ENCODE peak calls at places on chromosome 9, in seven cellular contexts. One of them, this sample, is unnamed.

GRCh38 chr9:35814106-35814840 is 569 bp downstream of the HINT2 start:
- DNase-seq in GM18507: no peak
- DNase-seq in NCI-H2081: peak
- DNase-seq in NCI-H1930: peak
- DNase-seq in stimulated activated CD8-positive, alpha-beta memory T cell treated with anti-CD3 and anti-CD28 coated beads, Interleukin-2, amount 100 ng/mL, for 48 hours: no peak
- DNase-seq in activated CD4-positive, alpha-beta T cell treated with anti-CD3 and anti-CD28 coated beads for 1 hour: no peak
- DNase-seq in AG08396: peak
- DNase-seq in this sample: no peak

GRCh38 chr9:6488395-6488794 is 75.4 kb downstream of the UHRF2 start:
- DNase-seq in GM18507: no peak
- DNase-seq in NCI-H2081: no peak
- DNase-seq in NCI-H1930: no peak
- DNase-seq in stimulated activated CD8-positive, alpha-beta memory T cell treated with anti-CD3 and anti-CD28 coated beads, Interleukin-2, amount 100 ng/mL, for 48 hours: no peak
- DNase-seq in activated CD4-positive, alpha-beta T cell treated with anti-CD3 and anti-CD28 coated beads for 1 hour: no peak
- DNase-seq in AG08396: no peak
- DNase-seq in this sample: no peak

GRCh38 chr9:18990494-18990893 is 42.5 kb downstream of the SAXO1 start:
- DNase-seq in GM18507: no peak
- DNase-seq in NCI-H2081: no peak
- DNase-seq in NCI-H1930: no peak
- DNase-seq in stimulated activated CD8-positive, alpha-beta memory T cell treated with anti-CD3 and anti-CD28 coated beads, Interleukin-2, amount 100 ng/mL, for 48 hours: no peak
- DNase-seq in activated CD4-positive, alpha-beta T cell treated with anti-CD3 and anti-CD28 coated beads for 1 hour: no peak
- DNase-seq in AG08396: no peak
- DNase-seq in this sample: no peak

GRCh38 chr9:3436629-3437028 is 89.2 kb downstream of the RFX3 start:
- DNase-seq in GM18507: no peak
- DNase-seq in NCI-H2081: no peak
- DNase-seq in NCI-H1930: peak
- DNase-seq in stimulated activated CD8-positive, alpha-beta memory T cell treated with anti-CD3 and anti-CD28 coated beads, Interleukin-2, amount 100 ng/mL, for 48 hours: no peak
- DNase-seq in activated CD4-positive, alpha-beta T cell treated with anti-CD3 and anti-CD28 coated beads for 1 hour: no peak
- DNase-seq in AG08396: no peak
- DNase-seq in this sample: no peak

GRCh38 chr9:135524130-135524861 is 3.1 kb downstream of the LCN1 start:
- DNase-seq in GM18507: no peak
- DNase-seq in NCI-H2081: no peak
- DNase-seq in NCI-H1930: no peak
- DNase-seq in stimulated activated CD8-positive, alpha-beta memory T cell treated with anti-CD3 and anti-CD28 coated beads, Interleukin-2, amount 100 ng/mL, for 48 hours: no peak
- DNase-seq in activated CD4-positive, alpha-beta T cell treated with anti-CD3 and anti-CD28 coated beads for 1 hour: no peak
- DNase-seq in AG08396: no peak
- DNase-seq in this sample: no peak

GRCh38 chr9:83242066-83242465 is 179.1 kb upstream of the RASEF start:
- DNase-seq in GM18507: no peak
- DNase-seq in NCI-H2081: no peak
- DNase-seq in NCI-H1930: no peak
- DNase-seq in stimulated activated CD8-positive, alpha-beta memory T cell treated with anti-CD3 and anti-CD28 coated beads, Interleukin-2, amount 100 ng/mL, for 48 hours: no peak
- DNase-seq in activated CD4-positive, alpha-beta T cell treated with anti-CD3 and anti-CD28 coated beads for 1 hour: no peak
- DNase-seq in AG08396: no peak
- DNase-seq in this sample: no peak

GRCh38 chr9:88782931-88783451 is 208.3 kb upstream of the S1PR3 start:
- DNase-seq in GM18507: no peak
- DNase-seq in NCI-H2081: no peak
- DNase-seq in NCI-H1930: no peak
- DNase-seq in stimulated activated CD8-positive, alpha-beta memory T cell treated with anti-CD3 and anti-CD28 coated beads, Interleukin-2, amount 100 ng/mL, for 48 hours: no peak
- DNase-seq in activated CD4-positive, alpha-beta T cell treated with anti-CD3 and anti-CD28 coated beads for 1 hour: no peak
- DNase-seq in AG08396: no peak
- DNase-seq in this sample: no peak

GRCh38 chr9:123642291-123643278 is 286.6 kb downstream of the CRB2 start:
- DNase-seq in GM18507: no peak
- DNase-seq in NCI-H2081: peak
- DNase-seq in NCI-H1930: peak
- DNase-seq in stimulated activated CD8-positive, alpha-beta memory T cell treated with anti-CD3 and anti-CD28 coated beads, Interleukin-2, amount 100 ng/mL, for 48 hours: no peak
- DNase-seq in activated CD4-positive, alpha-beta T cell treated with anti-CD3 and anti-CD28 coated beads for 1 hour: no peak
- DNase-seq in AG08396: no peak
- DNase-seq in this sample: no peak

GRCh38 chr9:81826541-81826906 is 101.7 kb upstream of the SPATA31D4 start:
- DNase-seq in GM18507: no peak
- DNase-seq in NCI-H2081: peak
- DNase-seq in NCI-H1930: no peak
- DNase-seq in stimulated activated CD8-positive, alpha-beta memory T cell treated with anti-CD3 and anti-CD28 coated beads, Interleukin-2, amount 100 ng/mL, for 48 hours: no peak
- DNase-seq in activated CD4-positive, alpha-beta T cell treated with anti-CD3 and anti-CD28 coated beads for 1 hour: no peak
- DNase-seq in AG08396: peak
- DNase-seq in this sample: no peak

GRCh38 chr9:97571664-97572063 is 61.5 kb downstream of the TSTD2 start:
- DNase-seq in GM18507: no peak
- DNase-seq in NCI-H2081: no peak
- DNase-seq in NCI-H1930: no peak
- DNase-seq in stimulated activated CD8-positive, alpha-beta memory T cell treated with anti-CD3 and anti-CD28 coated beads, Interleukin-2, amount 100 ng/mL, for 48 hours: no peak
- DNase-seq in activated CD4-positive, alpha-beta T cell treated with anti-CD3 and anti-CD28 coated beads for 1 hour: no peak
- DNase-seq in AG08396: no peak
- DNase-seq in this sample: no peak

GRCh38 chr9:121797056-121797455 is 145.6 kb downstream of the DAB2IP start:
- DNase-seq in GM18507: no peak
- DNase-seq in NCI-H2081: no peak
- DNase-seq in NCI-H1930: no peak
- DNase-seq in stimulated activated CD8-positive, alpha-beta memory T cell treated with anti-CD3 and anti-CD28 coated beads, Interleukin-2, amount 100 ng/mL, for 48 hours: no peak
- DNase-seq in activated CD4-positive, alpha-beta T cell treated with anti-CD3 and anti-CD28 coated beads for 1 hour: no peak
- DNase-seq in AG08396: no peak
- DNase-seq in this sample: no peak

GRCh38 chr9:91945277-91946074 is 4.6 kb downstream of the ROR2 start:
- DNase-seq in GM18507: no peak
- DNase-seq in NCI-H2081: no peak
- DNase-seq in NCI-H1930: no peak
- DNase-seq in stimulated activated CD8-positive, alpha-beta memory T cell treated with anti-CD3 and anti-CD28 coated beads, Interleukin-2, amount 100 ng/mL, for 48 hours: no peak
- DNase-seq in activated CD4-positive, alpha-beta T cell treated with anti-CD3 and anti-CD28 coated beads for 1 hour: no peak
- DNase-seq in AG08396: no peak
- DNase-seq in this sample: no peak

GRCh38 chr9:125272697-125273096 is 11.1 kb downstream of the GAPVD1 start:
- DNase-seq in GM18507: no peak
- DNase-seq in NCI-H2081: no peak
- DNase-seq in NCI-H1930: no peak
- DNase-seq in stimulated activated CD8-positive, alpha-beta memory T cell treated with anti-CD3 and anti-CD28 coated beads, Interleukin-2, amount 100 ng/mL, for 48 hours: no peak
- DNase-seq in activated CD4-positive, alpha-beta T cell treated with anti-CD3 and anti-CD28 coated beads for 1 hour: no peak
- DNase-seq in AG08396: peak
- DNase-seq in this sample: no peak

GRCh38 chr9:129281506-129282145 is 103.6 kb upstream of the IER5L start:
- DNase-seq in GM18507: no peak
- DNase-seq in NCI-H2081: no peak
- DNase-seq in NCI-H1930: no peak
- DNase-seq in stimulated activated CD8-positive, alpha-beta memory T cell treated with anti-CD3 and anti-CD28 coated beads, Interleukin-2, amount 100 ng/mL, for 48 hours: no peak
- DNase-seq in activated CD4-positive, alpha-beta T cell treated with anti-CD3 and anti-CD28 coated beads for 1 hour: no peak
- DNase-seq in AG08396: peak
- DNase-seq in this sample: no peak

GRCh38 chr9:105500108-105500766 is 52.4 kb downstream of the FSD1L start:
- DNase-seq in GM18507: no peak
- DNase-seq in NCI-H2081: no peak
- DNase-seq in NCI-H1930: no peak
- DNase-seq in stimulated activated CD8-positive, alpha-beta memory T cell treated with anti-CD3 and anti-CD28 coated beads, Interleukin-2, amount 100 ng/mL, for 48 hours: no peak
- DNase-seq in activated CD4-positive, alpha-beta T cell treated with anti-CD3 and anti-CD28 coated beads for 1 hour: no peak
- DNase-seq in AG08396: no peak
- DNase-seq in this sample: peak

This sample was measured in GM12878.